ENCODE peak calls at places on chromosomes 7 and 10, in four cellular contexts. X, S, I and M are unnamed samples.

GRCh38 chr7:5426226-5426475 is 2.5 kb upstream of the TNRC18 start:
- DNase-seq in X (peak; percentile 53), S (no peak), I (no peak), M (peak; percentile 9)

GRCh38 chr7:13920053-13920697 is 69.3 kb downstream of the ETV1 start:
- DNase-seq in S (no peak), I (no peak), X (peak; percentile 51), M (no peak)

GRCh38 chr10:114393482-114393881 is 10.8 kb downstream of the AFAP1L2 start:
- DNase-seq in X (no peak), I (no peak), S (no peak), M (no peak)

GRCh38 chr10:62980697-62981495 is 152.2 kb upstream of the NRBF2 start:
- DNase-seq in I (no peak), X (no peak), S (no peak), M (peak; percentile 40)

GRCh38 chr7:30815016-30815854 is 44.0 kb downstream of the MINDY4 start:
- DNase-seq in X (no peak), S (peak; percentile 89), I (no peak), M (no peak)

GRCh38 chr7:47970750-47971149 is 8.7 kb downstream of the HUS1 start:
- DNase-seq in I (no peak), X (no peak), S (no peak), M (no peak)

GRCh38 chr10:404341-404740 is 269.1 kb downstream of the ZMYND11 start:
- DNase-seq in I (no peak), X (no peak), S (no peak), M (no peak)

GRCh38 chr10:97132273-97132672 is 53.5 kb downstream of the SLIT1 start:
- DNase-seq in S (no peak), X (no peak), I (no peak), M (no peak)

GRCh38 chr7:99024066-99024465 is 119.8 kb downstream of the SMURF1 start:
- DNase-seq in S (no peak), I (no peak), X (peak; percentile 30), M (no peak)

GRCh38 chr10:75487087-75487784 is 55.8 kb downstream of the LRMDA start:
- DNase-seq in I (no peak), S (no peak), X (no peak), M (peak; percentile 9)

GRCh38 chr10:32245760-32246159 is 101.2 kb downstream of the EPC1 start:
- DNase-seq in I (no peak), X (no peak), S (no peak), M (no peak)

GRCh38 chr7:100444311-100445278 is 8.3 kb upstream of the PPP1R35 start:
- DNase-seq in I (no peak), X (no peak), S (peak; percentile 65), M (peak; percentile 53)

DNA sequence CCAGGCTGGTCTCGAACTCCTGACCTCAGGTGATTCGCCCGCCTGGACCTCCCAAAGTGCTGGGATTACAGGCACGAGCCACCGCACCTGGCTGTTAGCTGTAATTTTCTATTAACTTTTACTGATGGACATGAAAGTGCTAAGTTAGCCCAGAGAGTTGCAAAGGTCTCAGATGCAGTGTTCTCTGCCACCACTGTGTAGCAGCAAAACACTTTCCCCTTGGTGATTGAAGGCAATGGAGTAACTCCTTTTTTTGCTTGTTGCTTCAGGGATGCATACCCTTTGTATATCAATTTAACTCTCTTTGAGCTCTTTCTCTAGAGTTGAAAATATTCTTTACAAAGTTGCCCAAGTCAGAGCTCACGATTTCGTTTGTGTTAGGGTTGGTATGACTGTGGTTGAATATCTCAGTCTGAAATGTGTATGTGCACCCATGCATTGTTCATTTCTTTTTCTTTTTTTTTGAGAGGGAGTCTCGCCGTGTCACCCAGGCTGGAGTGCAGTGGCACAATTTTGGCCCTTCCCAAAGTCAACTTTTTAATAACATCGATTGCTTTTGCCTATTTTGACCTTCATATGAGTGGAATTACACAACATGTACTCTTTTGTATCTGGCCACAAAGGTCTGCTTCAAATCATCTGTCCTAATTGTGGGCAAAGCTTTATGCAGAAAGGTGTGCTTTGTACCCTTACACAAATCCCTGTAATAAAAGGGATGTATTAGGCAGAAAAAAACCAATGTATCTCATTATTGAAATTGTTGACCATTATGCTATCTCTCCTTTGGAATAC is 52.6 kb downstream of the GTF2I start:
- DNase-seq in S (no peak), I (no peak), X (no peak), M (no peak)
- TF ChIP-seq CTCF in S (no peak), I (peak; percentile 26), X (no peak), M (no peak)

DNA sequence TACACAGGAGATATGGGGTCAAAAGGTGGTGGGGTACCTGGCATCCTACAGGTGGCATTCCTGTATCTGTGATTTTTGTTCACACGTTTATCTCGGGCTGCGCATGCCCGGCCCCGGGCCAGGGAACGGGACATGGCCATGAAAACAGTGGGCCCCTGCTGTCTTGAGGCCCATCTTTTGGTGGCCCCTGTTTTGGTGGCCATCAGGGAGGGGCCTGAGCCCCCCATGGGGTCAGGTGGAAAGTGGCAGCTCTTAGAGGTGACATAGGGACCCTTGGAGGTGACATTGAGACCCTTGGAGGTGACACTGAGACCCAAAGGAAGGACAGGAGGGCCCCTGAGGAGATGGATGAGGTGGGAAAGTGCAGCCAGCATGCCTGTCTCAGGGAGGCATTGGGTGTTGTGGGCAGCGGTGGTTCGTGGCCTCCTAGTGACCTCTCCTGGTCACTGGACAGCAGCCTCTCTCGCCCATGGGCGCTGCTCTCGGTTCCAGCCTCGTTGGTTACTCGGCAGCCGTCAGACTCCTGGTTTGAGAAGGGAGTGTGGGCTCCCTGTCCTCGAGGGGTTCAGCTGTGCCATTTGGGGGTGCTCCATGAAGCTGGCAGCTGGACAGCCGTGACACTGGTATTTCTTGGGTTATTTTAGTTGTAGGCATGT is 39.9 kb downstream of the INPP5A start:
- DNase-seq in S (no peak), X (no peak), I (no peak), M (no peak)
- TF ChIP-seq CTCF in S (no peak), X (no peak), I (no peak), M (no peak)

DNA sequence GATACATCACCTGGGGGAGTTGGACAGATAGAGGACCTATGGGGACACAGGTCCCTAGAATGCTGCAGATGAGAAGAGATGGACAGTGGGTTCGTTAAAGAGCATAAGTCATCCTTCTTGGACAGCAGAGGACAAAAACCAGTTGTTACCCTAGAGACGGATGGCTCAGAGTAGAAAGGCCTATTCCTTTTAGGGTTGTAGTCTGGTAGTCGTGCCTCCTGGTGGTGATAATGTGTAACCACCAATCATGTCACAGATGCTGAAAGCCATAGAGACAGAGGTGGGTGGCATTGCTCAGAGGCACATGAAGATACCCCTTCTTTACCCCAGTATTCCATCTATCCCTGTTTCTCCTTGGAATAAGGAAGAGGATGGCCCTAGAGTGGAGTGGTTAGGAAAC is 554.6 kb downstream of the SORCS1 start:
- DNase-seq in X (no peak), I (no peak), S (no peak), M (no peak)
- TF ChIP-seq CTCF in X (no peak), I (no peak), S (no peak), M (no peak)

GRCh38 chr7:116293139-116293538 is 82.8 kb downstream of the TES start:
- DNase-seq in X (no peak), S (no peak), I (no peak), M (no peak)
- TF ChIP-seq CTCF in X (no peak), S (no peak), I (no peak), M (no peak)

GRCh38 chr7:127484954-127485353 is 92.4 kb upstream of the ZNF800 start:
- DNase-seq in X (no peak), I (no peak), S (no peak), M (peak; percentile 5)

GRCh38 chr7:127485482-127485881 is 93.0 kb upstream of the ZNF800 start:
- DNase-seq in I (no peak), S (no peak), X (no peak), M (no peak)

GRCh38 chr7:127487381-127487780 is 94.9 kb upstream of the ZNF800 start:
- DNase-seq in I (no peak), X (no peak), S (no peak), M (no peak)

DNA sequence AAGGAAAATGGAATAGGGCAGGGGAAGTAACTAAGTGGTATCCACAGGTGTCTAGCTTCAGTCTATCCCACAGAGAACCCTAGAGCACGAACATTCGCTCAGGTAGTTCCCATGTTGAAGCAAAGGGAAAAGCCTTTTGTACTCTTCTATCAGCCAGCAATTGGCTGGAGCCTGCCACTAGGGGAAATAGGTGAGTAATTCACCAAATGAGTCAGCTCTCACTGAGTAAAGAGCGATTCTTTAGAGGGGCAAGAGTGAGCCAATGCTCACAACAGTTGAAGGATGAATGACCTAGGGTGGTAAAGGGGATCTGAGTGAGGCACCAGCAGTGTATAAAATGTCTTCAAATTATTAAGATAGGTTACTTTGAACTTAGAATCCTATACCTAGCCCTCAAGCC is 94.1 kb upstream of the ZNF800 start:
- DNase-seq in X (no peak), S (no peak), I (no peak), M (peak; percentile 40)
- TF ChIP-seq CTCF in X (no peak), S (no peak), I (no peak), M (no peak)

GRCh38 chr7:55423891-55424290 is 58.8 kb downstream of the LANCL2 start:
- DNase-seq in X (no peak), I (no peak), S (no peak), M (no peak)

GRCh38 chr7:55420535-55420934 is 55.4 kb downstream of the LANCL2 start:
- DNase-seq in S (no peak), X (no peak), I (no peak), M (no peak)

GRCh38 chr7:55425141-55425752 is 60.1 kb downstream of the LANCL2 start:
- DNase-seq in X (no peak), I (no peak), S (no peak), M (no peak)

GRCh38 chr7:55426676-55427075 is 61.5 kb downstream of the LANCL2 start:
- DNase-seq in S (no peak), X (no peak), I (no peak), M (no peak)

DNA sequence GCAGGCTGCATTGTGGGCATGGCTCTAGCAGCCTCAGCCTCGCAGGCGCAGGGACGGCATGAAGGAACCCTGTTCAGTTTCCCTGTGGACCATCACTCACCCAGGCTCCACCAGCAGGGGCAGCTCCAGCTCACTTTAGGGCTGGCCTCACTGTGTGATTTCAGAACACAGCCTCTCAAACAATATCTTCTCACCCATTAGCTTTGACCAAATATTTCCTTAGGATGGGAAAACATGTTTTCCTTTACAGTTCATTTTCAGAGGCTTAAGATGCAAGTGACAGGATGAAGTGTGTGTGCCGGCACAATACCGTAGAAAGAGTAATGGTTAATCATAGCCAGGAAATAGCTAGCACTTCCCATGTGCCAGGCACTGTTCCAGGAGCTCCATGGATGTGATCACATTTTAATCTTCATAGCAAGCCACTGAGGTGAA is 58.2 kb downstream of the LANCL2 start:
- DNase-seq in X (no peak), I (no peak), S (no peak), M (no peak)
- TF ChIP-seq CTCF in X (no peak), I (no peak), S (no peak), M (no peak)

GRCh38 chr7:44775383-44776107 is 20.9 kb upstream of the PPIA start:
- DNase-seq in X (no peak), I (no peak), S (no peak), M (no peak)
- TF ChIP-seq CTCF in X (no peak), I (no peak), S (no peak), M (no peak)

GRCh38 chr10:47111329-47111862 is 188.6 kb upstream of the GDF10 start:
- DNase-seq in S (no peak), I (no peak), X (no peak), M (no peak)
- TF ChIP-seq CTCF in S (no peak), I (no peak), X (no peak), M (no peak)

GRCh38 chr10:18238875-18239485 is 98.8 kb downstream of the CACNB2 start:
- DNase-seq in S (no peak), X (no peak), I (no peak), M (no peak)
- TF ChIP-seq CTCF in S (peak; percentile 63), X (peak; percentile 16), I (peak; percentile 31), M (peak; percentile 40)